ENCODE peak calls at places on chromosomes 7 and 10, in eight cellular contexts. One of them, this sample, is unnamed.

GRCh38 chr7:134427896-134428295 is 31.0 kb downstream of the AKR1B1 start:
- DNase-seq in skeletal muscle cell: no peak
- DNase-seq in IMR-90: no peak
- DNase-seq in right atrium auricular region: no peak
- DNase-seq in thoracic aorta: no peak
- DNase-seq in HepG2: no peak
- DNase-seq in spleen: no peak
- DNase-seq in neural progenitor cell: no peak
- DNase-seq in this sample: no peak

GRCh38 chr10:37146443-37146842 is 21.0 kb downstream of the ANKRD30A start:
- DNase-seq in IMR-90: no peak
- DNase-seq in spleen: no peak
- DNase-seq in skeletal muscle cell: no peak
- DNase-seq in right atrium auricular region: no peak
- DNase-seq in thoracic aorta: no peak
- DNase-seq in neural progenitor cell: no peak
- DNase-seq in HepG2: peak
- DNase-seq in this sample: no peak

GRCh38 chr7:18445916-18446520 is 49.5 kb upstream of the HDAC9 start:
- DNase-seq in thoracic aorta: no peak
- DNase-seq in IMR-90: no peak
- DNase-seq in skeletal muscle cell: no peak
- DNase-seq in spleen: no peak
- DNase-seq in right atrium auricular region: no peak
- DNase-seq in neural progenitor cell: peak
- DNase-seq in HepG2: no peak
- DNase-seq in this sample: no peak

GRCh38 chr7:108094375-108094774 is 35.8 kb downstream of the LAMB4 start:
- DNase-seq in skeletal muscle cell: peak
- DNase-seq in right atrium auricular region: no peak
- DNase-seq in thoracic aorta: no peak
- DNase-seq in IMR-90: peak
- DNase-seq in HepG2: no peak
- DNase-seq in neural progenitor cell: no peak
- DNase-seq in spleen: no peak
- DNase-seq in this sample: no peak

GRCh38 chr10:125720002-125720382 is 483 bp downstream of the EDRF1 start:
- DNase-seq in IMR-90: peak
- DNase-seq in right atrium auricular region: no peak
- DNase-seq in HepG2: peak
- DNase-seq in neural progenitor cell: no peak
- DNase-seq in thoracic aorta: no peak
- DNase-seq in skeletal muscle cell: no peak
- DNase-seq in spleen: no peak
- DNase-seq in this sample: no peak

GRCh38 chr10:29517352-29517923 is 117.3 kb downstream of the SVIL start:
- DNase-seq in skeletal muscle cell: no peak
- DNase-seq in HepG2: peak
- DNase-seq in neural progenitor cell: peak
- DNase-seq in right atrium auricular region: no peak
- DNase-seq in thoracic aorta: no peak
- DNase-seq in spleen: no peak
- DNase-seq in IMR-90: peak
- DNase-seq in this sample: no peak

GRCh38 chr10:3948843-3949242 is 163.8 kb upstream of the KLF6 start:
- DNase-seq in spleen: no peak
- DNase-seq in skeletal muscle cell: peak
- DNase-seq in neural progenitor cell: no peak
- DNase-seq in right atrium auricular region: peak
- DNase-seq in thoracic aorta: no peak
- DNase-seq in HepG2: no peak
- DNase-seq in IMR-90: peak
- DNase-seq in this sample: no peak

GRCh38 chr7:4140933-4141332 is 541.2 kb upstream of the FOXK1 start:
- DNase-seq in IMR-90: no peak
- DNase-seq in spleen: peak
- DNase-seq in thoracic aorta: no peak
- DNase-seq in neural progenitor cell: no peak
- DNase-seq in right atrium auricular region: no peak
- DNase-seq in skeletal muscle cell: no peak
- DNase-seq in HepG2: no peak
- DNase-seq in this sample: no peak

GRCh38 chr7:50221028-50221427 is 83.5 kb upstream of the IKZF1 start:
- DNase-seq in thoracic aorta: no peak
- DNase-seq in spleen: no peak
- DNase-seq in HepG2: no peak
- DNase-seq in IMR-90: no peak
- DNase-seq in right atrium auricular region: no peak
- DNase-seq in neural progenitor cell: no peak
- DNase-seq in skeletal muscle cell: no peak
- DNase-seq in this sample: no peak

DNA sequence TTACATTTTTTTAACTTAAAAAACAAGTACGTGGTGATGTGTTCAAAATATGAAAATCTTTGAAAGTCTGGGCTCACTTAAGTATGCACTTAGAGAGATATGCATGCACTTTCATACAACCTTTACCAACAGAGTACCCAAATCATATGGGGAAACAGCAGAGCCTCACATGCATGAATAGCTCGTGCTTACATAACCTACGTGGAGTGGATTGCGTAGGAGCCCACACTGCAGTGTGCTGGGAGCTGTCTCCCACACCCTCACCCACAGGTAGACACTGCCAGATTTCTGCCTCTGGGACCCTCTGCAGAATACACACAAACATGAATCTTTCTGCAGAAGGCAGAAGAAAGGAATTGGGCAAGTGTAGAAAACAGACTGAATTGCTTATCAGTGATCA is 581 bp downstream of the CLCN1 start:
- DNase-seq in skeletal muscle cell: no peak
- DNase-seq in neural progenitor cell: no peak
- DNase-seq in spleen: no peak
- DNase-seq in IMR-90: no peak
- DNase-seq in HepG2: no peak
- DNase-seq in right atrium auricular region: peak
- DNase-seq in thoracic aorta: no peak
- DNase-seq in this sample: no peak
- H3K4me3 ChIP-seq in skeletal muscle cell: no peak
- H3K4me3 ChIP-seq in neural progenitor cell: no peak
- H3K4me3 ChIP-seq in spleen: no peak
- H3K4me3 ChIP-seq in IMR-90: no peak
- H3K4me3 ChIP-seq in HepG2: no peak
- H3K4me3 ChIP-seq in right atrium auricular region: no peak
- H3K4me3 ChIP-seq in thoracic aorta: no peak
- H3K4me3 ChIP-seq in this sample: no peak

DNA sequence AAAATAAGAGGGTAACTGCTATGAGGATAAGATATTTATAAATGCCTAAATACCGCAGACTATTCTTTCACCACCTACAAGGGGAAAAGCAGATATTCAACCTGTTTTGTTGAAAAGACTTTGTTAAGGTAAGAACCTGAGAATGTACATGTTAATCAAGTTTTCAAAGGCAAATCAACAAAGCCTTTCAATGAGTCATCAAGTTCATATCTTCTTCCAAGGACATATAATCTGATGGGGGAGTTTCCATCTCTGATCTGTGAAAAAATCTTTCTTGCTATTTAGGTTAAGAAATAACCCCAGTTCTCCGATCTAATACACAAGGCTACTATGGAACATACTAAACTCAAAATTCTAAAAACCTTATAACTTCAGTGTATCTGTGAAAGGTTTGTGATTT is 40.0 kb upstream of the ANLN start:
- DNase-seq in right atrium auricular region: no peak
- DNase-seq in neural progenitor cell: no peak
- DNase-seq in spleen: no peak
- DNase-seq in thoracic aorta: no peak
- DNase-seq in skeletal muscle cell: no peak
- DNase-seq in HepG2: no peak
- DNase-seq in IMR-90: peak
- DNase-seq in this sample: no peak
- H3K4me3 ChIP-seq in right atrium auricular region: no peak
- H3K4me3 ChIP-seq in neural progenitor cell: no peak
- H3K4me3 ChIP-seq in spleen: no peak
- H3K4me3 ChIP-seq in thoracic aorta: no peak
- H3K4me3 ChIP-seq in skeletal muscle cell: no peak
- H3K4me3 ChIP-seq in HepG2: no peak
- H3K4me3 ChIP-seq in IMR-90: no peak
- H3K4me3 ChIP-seq in this sample: no peak

DNA sequence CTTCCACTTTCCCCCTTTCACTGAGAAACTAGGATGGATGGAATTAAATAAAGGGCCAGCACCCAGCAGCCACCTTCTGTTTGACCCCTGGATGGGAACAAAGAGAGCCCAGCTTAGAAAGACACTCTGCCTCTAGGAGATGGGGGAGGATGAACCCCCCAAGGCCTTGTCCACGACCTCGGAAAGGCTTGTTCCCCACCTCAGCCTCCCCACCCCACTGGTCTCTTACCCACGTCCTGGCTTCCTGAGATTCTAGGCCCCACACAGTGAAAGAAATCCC is 9.7 kb downstream of the ITPRIP start:
- DNase-seq in neural progenitor cell: no peak
- DNase-seq in HepG2: no peak
- DNase-seq in right atrium auricular region: no peak
- DNase-seq in skeletal muscle cell: no peak
- DNase-seq in IMR-90: no peak
- DNase-seq in thoracic aorta: no peak
- DNase-seq in spleen: no peak
- DNase-seq in this sample: no peak
- H3K4me3 ChIP-seq in neural progenitor cell: peak
- H3K4me3 ChIP-seq in HepG2: peak
- H3K4me3 ChIP-seq in right atrium auricular region: peak
- H3K4me3 ChIP-seq in skeletal muscle cell: peak
- H3K4me3 ChIP-seq in IMR-90: no peak
- H3K4me3 ChIP-seq in thoracic aorta: peak
- H3K4me3 ChIP-seq in spleen: no peak
- H3K4me3 ChIP-seq in this sample: peak

GRCh38 chr10:11176746-11177145 is 159.1 kb downstream of the CELF2 start:
- DNase-seq in skeletal muscle cell: no peak
- DNase-seq in IMR-90: no peak
- DNase-seq in right atrium auricular region: no peak
- DNase-seq in HepG2: no peak
- DNase-seq in spleen: no peak
- DNase-seq in neural progenitor cell: no peak
- DNase-seq in thoracic aorta: no peak
- DNase-seq in this sample: no peak

GRCh38 chr10:11177926-11178453 is 160.3 kb downstream of the CELF2 start:
- DNase-seq in right atrium auricular region: no peak
- DNase-seq in HepG2: no peak
- DNase-seq in IMR-90: no peak
- DNase-seq in thoracic aorta: no peak
- DNase-seq in skeletal muscle cell: no peak
- DNase-seq in neural progenitor cell: peak
- DNase-seq in spleen: peak
- DNase-seq in this sample: no peak

GRCh38 chr10:11178606-11179221 is 161.0 kb downstream of the CELF2 start:
- DNase-seq in spleen: peak
- DNase-seq in HepG2: no peak
- DNase-seq in right atrium auricular region: no peak
- DNase-seq in thoracic aorta: no peak
- DNase-seq in skeletal muscle cell: no peak
- DNase-seq in neural progenitor cell: no peak
- DNase-seq in IMR-90: peak
- DNase-seq in this sample: peak

GRCh38 chr10:11173062-11173461 is 155.4 kb downstream of the CELF2 start:
- DNase-seq in right atrium auricular region: no peak
- DNase-seq in neural progenitor cell: no peak
- DNase-seq in thoracic aorta: no peak
- DNase-seq in IMR-90: no peak
- DNase-seq in spleen: no peak
- DNase-seq in HepG2: no peak
- DNase-seq in skeletal muscle cell: no peak
- DNase-seq in this sample: no peak

GRCh38 chr10:11175823-11176243 is 158.2 kb downstream of the CELF2 start:
- DNase-seq in spleen: no peak
- DNase-seq in neural progenitor cell: no peak
- DNase-seq in HepG2: no peak
- DNase-seq in right atrium auricular region: no peak
- DNase-seq in thoracic aorta: no peak
- DNase-seq in skeletal muscle cell: no peak
- DNase-seq in IMR-90: no peak
- DNase-seq in this sample: no peak
- H3K4me3 ChIP-seq in spleen: no peak
- H3K4me3 ChIP-seq in neural progenitor cell: no peak
- H3K4me3 ChIP-seq in HepG2: no peak
- H3K4me3 ChIP-seq in right atrium auricular region: no peak
- H3K4me3 ChIP-seq in thoracic aorta: no peak
- H3K4me3 ChIP-seq in skeletal muscle cell: no peak
- H3K4me3 ChIP-seq in IMR-90: no peak
- H3K4me3 ChIP-seq in this sample: no peak

GRCh38 chr7:1244701-1245526 is 12.2 kb downstream of the UNCX start:
- DNase-seq in thoracic aorta: no peak
- DNase-seq in IMR-90: no peak
- DNase-seq in skeletal muscle cell: no peak
- DNase-seq in spleen: no peak
- DNase-seq in HepG2: no peak
- DNase-seq in right atrium auricular region: no peak
- DNase-seq in neural progenitor cell: peak
- DNase-seq in this sample: no peak
- H3K4me3 ChIP-seq in thoracic aorta: no peak
- H3K4me3 ChIP-seq in IMR-90: no peak
- H3K4me3 ChIP-seq in skeletal muscle cell: no peak
- H3K4me3 ChIP-seq in spleen: no peak
- H3K4me3 ChIP-seq in HepG2: no peak
- H3K4me3 ChIP-seq in right atrium auricular region: no peak
- H3K4me3 ChIP-seq in neural progenitor cell: no peak
- H3K4me3 ChIP-seq in this sample: no peak

DNA sequence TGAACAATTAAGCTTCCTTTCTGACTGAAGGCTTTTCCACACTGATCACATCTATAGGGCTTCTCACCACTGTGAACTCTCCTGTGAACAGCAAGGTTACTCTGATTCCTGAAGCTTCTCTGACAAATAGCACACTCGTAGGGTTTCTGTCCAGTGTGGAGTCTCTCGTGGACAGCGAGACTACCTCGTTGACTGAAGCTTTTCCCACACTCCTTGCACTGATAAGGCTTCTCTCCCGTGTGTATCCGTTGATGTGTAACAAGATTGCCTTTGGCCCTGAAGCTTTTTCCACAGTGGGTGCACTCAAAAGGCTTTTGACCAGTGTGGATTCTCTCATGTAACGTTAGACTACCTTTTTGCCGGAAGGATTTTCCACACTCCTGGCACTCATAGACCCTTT is 4.4 kb downstream of the ZNF32 start:
- DNase-seq in spleen: no peak
- DNase-seq in neural progenitor cell: no peak
- DNase-seq in thoracic aorta: no peak
- DNase-seq in IMR-90: peak
- DNase-seq in right atrium auricular region: no peak
- DNase-seq in skeletal muscle cell: no peak
- DNase-seq in HepG2: no peak
- DNase-seq in this sample: no peak
- H3K4me3 ChIP-seq in spleen: no peak
- H3K4me3 ChIP-seq in neural progenitor cell: no peak
- H3K4me3 ChIP-seq in thoracic aorta: peak
- H3K4me3 ChIP-seq in IMR-90: no peak
- H3K4me3 ChIP-seq in right atrium auricular region: no peak
- H3K4me3 ChIP-seq in skeletal muscle cell: no peak
- H3K4me3 ChIP-seq in HepG2: no peak
- H3K4me3 ChIP-seq in this sample: no peak

This sample was measured in retinal pigment epithelial cell.